ENCODE peak calls at places on chromosomes 13 and 19, in eight cellular contexts. D is AG04450, S is neural crest cell, I is SK-N-SH, Q is brain microvascular endothelial cell, K is colonic mucosa, N is psoas muscle, R is heart right ventricle. Z is an unnamed sample.

GRCh38 chr13:43835701-43836100 is 43.8 kb downstream of the CCDC122 start:
- DNase-seq in R (no peak), S (no peak), D (no peak), K (no peak), Q (peak), N (no peak), I (no peak), Z (no peak)

GRCh38 chr13:101916108-101916757 is 463.8 kb downstream of the ITGBL1 start:
- DNase-seq in I (peak), N (no peak), D (no peak), K (no peak), Q (peak), S (peak), R (no peak), Z (peak)

GRCh38 chr13:18949970-18950369 is 231.7 kb downstream of the TUBA3C start:
- DNase-seq in K (no peak), I (no peak), S (no peak), D (no peak), N (no peak), R (no peak), Q (no peak), Z (no peak)

GRCh38 chr19:53549354-53549753 is 11.4 kb downstream of the ZNF331 start:
- DNase-seq in Q (peak), K (no peak), R (no peak), N (no peak), S (no peak), D (no peak), I (no peak), Z (no peak)

GRCh38 chr19:32337176-32337808 is 8.1 kb upstream of the ZNF507 start:
- DNase-seq in K (no peak), S (no peak), I (no peak), R (no peak), N (no peak), D (no peak), Q (no peak), Z (no peak)

GRCh38 chr19:45677351-45678230 is 9.6 kb downstream of the GIPR start:
- DNase-seq in R (peak), K (peak), S (peak), D (no peak), I (peak), N (peak), Q (peak), Z (no peak)

GRCh38 chr13:95154441-95154886 is 146.8 kb downstream of the ABCC4 start:
- DNase-seq in I (no peak), S (no peak), D (no peak), N (no peak), K (no peak), Q (peak), R (no peak), Z (no peak)

GRCh38 chr13:43303040-43303729 is 279.8 kb downstream of the DNAJC15 start:
- DNase-seq in N (peak), R (peak), I (peak), K (peak), S (peak), D (no peak), Q (peak), Z (peak)

GRCh38 chr19:49475995-49476880 is 2.2 kb downstream of the FLT3LG start:
- DNase-seq in I (peak), Q (no peak), D (no peak), R (no peak), K (peak), S (peak), N (peak), Z (peak)

GRCh38 chr13:113947321-113948033 is 26.4 kb downstream of the C13orf46 start:
- DNase-seq in R (peak), N (peak), D (no peak), I (no peak), S (no peak), Q (peak), K (peak), Z (peak)

GRCh38 chr19:18020212-18021067 is 12.5 kb downstream of the ARRDC2 start:
- DNase-seq in Q (peak), R (peak), K (peak), D (no peak), N (peak), I (peak), S (no peak), Z (no peak)

GRCh38 chr13:109996404-109996960 is 210.1 kb upstream of the IRS2 start:
- DNase-seq in K (no peak), Q (no peak), N (no peak), I (no peak), R (no peak), S (no peak), D (no peak), Z (no peak)

GRCh38 chr13:110000534-110001345 is 214.4 kb upstream of the IRS2 start:
- DNase-seq in D (no peak), K (no peak), N (no peak), S (no peak), I (no peak), R (no peak), Q (no peak), Z (no peak)

GRCh38 chr13:109998030-109998429 is 211.6 kb upstream of the IRS2 start:
- DNase-seq in D (no peak), N (no peak), K (no peak), Q (no peak), S (no peak), I (no peak), R (no peak), Z (no peak)

GRCh38 chr13:109999659-110000533 is 213.5 kb upstream of the IRS2 start:
- DNase-seq in N (no peak), Q (no peak), K (no peak), I (no peak), R (no peak), S (no peak), D (no peak), Z (no peak)

DNA sequence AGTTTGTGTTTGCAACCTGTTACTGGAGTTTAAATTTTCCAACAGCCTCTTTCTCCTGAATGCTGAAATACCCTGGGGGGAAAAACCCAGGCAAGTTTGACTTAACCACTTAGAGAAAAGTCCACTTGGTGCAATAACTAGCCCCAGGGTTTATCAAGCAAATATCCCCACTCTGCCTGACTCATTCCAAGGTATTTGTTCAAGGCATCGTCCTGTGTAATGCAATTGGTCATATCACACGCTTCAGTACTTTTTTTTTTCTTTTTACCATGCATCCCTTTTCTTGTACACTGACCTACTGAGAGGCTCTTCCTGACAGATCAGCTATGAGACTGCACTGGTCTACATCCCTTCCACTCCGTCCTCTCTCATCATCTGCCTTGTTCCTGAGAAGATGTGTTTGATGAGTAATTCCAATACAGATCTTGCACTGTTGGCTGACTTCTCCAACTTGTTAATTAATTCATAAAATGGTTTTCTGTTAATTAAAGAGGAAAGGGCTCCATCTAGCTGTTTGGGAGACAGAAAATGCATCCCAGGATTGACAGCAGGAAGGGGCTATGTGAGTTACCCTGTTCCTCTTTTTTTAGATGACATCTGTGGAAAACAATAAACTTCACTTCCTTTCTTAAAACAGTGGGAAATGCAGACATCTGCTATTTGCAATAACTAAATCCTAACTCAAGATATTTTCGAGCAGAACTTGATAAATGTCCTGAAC is 212.6 kb upstream of the IRS2 start:
- DNase-seq in R (no peak), K (no peak), Q (peak), N (no peak), D (peak), I (no peak), S (no peak), Z (no peak)
- TF ChIP-seq CTCF in R (peak), K (no peak), Q (no peak), N (no peak), D (no peak), I (no peak), S (no peak), Z (peak)

GRCh38 chr13:37769545-37769944 is 100.0 kb downstream of the TRPC4 start:
- DNase-seq in Q (no peak), N (no peak), I (no peak), R (no peak), K (no peak), S (no peak), D (no peak), Z (no peak)

DNA sequence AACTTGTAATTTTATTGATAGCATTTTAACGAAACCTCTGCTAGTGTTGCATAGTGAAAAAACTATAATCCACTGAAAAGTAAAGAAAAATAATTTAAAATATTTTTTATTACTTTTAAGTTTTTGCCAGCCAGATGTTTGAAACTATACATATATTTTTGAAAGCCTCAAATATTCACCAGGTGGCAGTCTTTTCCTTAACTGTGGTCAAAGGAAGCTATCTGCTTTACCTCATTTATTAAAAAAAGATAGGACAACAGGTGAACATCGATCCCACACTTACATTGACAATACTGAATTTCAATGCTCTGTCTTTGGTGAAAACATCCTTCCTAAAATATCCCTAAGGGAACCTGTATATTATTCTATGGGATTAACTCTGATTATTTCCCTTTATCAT is 100.5 kb downstream of the TRPC4 start:
- DNase-seq in D (no peak), I (no peak), K (no peak), R (no peak), S (no peak), Q (no peak), N (no peak), Z (no peak)
- TF ChIP-seq CTCF in D (peak), I (peak), K (no peak), R (peak), S (peak), Q (peak), N (no peak), Z (no peak)

DNA sequence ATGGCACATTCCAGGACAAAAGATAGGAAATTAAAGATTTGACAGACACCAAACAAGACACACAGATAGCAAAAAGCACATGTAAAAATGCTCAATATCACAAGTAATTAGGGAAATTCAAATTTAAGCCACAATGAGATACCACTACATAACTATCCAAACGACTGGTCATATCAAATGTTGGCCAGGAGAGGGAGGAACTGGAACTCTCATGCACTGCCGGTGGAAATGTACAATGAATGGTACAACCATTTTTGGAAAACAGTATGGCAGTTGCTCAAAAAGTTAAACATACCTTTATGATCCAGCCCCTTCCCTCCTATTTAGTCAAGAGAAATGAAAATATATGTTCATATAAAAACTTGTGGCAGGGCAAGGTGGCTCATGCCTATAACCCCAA is 36.8 kb upstream of the CYP2S1 start:
- DNase-seq in D (no peak), I (no peak), K (no peak), R (no peak), S (no peak), N (no peak), Q (no peak), Z (no peak)
- TF ChIP-seq CTCF in D (no peak), I (no peak), K (no peak), R (no peak), S (peak), N (no peak), Q (peak), Z (no peak)

GRCh38 chr19:29771708-29772415 is 39.9 kb upstream of the CCNE1 start:
- DNase-seq in I (peak), Q (peak), K (peak), S (peak), R (peak), D (peak), N (no peak), Z (peak)
- TF ChIP-seq CTCF in I (peak), Q (peak), K (peak), S (peak), R (peak), D (peak), N (peak), Z (peak)

GRCh38 chr13:88071371-88071770 is 400.2 kb downstream of the SLITRK5 start:
- DNase-seq in S (no peak), R (no peak), I (no peak), D (no peak), Q (no peak), N (no peak), K (no peak), Z (no peak)

GRCh38 chr13:88063741-88064140 is 392.6 kb downstream of the SLITRK5 start:
- DNase-seq in N (no peak), I (no peak), S (no peak), Q (no peak), D (no peak), K (no peak), R (no peak), Z (no peak)

GRCh38 chr13:88066847-88067246 is 395.7 kb downstream of the SLITRK5 start:
- DNase-seq in R (no peak), I (no peak), Q (no peak), K (no peak), S (no peak), D (no peak), N (no peak), Z (no peak)

GRCh38 chr13:88068316-88068715 is 397.1 kb downstream of the SLITRK5 start:
- DNase-seq in D (peak), N (no peak), I (no peak), S (no peak), K (no peak), R (no peak), Q (no peak), Z (no peak)

DNA sequence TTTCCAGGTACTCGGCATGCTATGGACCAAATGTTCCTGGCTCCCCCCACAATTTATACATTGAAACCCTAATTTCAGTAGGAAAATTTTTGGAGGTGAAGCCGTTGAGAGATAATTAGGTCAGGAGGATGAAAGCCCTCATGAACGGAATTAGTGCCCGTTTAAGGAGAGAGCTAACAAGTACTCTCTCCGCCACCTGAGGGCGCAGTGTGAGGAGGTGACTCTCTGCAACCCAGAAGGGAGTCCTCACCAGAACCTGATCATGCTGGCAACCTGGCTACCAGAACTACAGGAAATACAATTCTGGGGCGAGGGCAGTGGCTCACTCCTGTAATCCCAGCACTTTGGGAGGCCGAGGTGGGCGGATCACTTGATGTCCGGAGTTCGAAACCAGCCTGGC is 397.8 kb downstream of the SLITRK5 start:
- DNase-seq in S (no peak), I (no peak), N (no peak), K (no peak), R (no peak), D (no peak), Q (no peak), Z (peak)
- TF ChIP-seq CTCF in S (peak), I (peak), N (no peak), K (no peak), R (no peak), D (no peak), Q (no peak), Z (peak)

GRCh38 chr13:50745542-50745941 is 98.0 kb downstream of the DLEU7 start:
- DNase-seq in N (no peak), I (no peak), K (no peak), Q (no peak), R (no peak), S (no peak), D (no peak), Z (no peak)
- TF ChIP-seq CTCF in N (no peak), I (peak), K (no peak), Q (peak), R (no peak), S (peak), D (no peak), Z (no peak)

DNA sequence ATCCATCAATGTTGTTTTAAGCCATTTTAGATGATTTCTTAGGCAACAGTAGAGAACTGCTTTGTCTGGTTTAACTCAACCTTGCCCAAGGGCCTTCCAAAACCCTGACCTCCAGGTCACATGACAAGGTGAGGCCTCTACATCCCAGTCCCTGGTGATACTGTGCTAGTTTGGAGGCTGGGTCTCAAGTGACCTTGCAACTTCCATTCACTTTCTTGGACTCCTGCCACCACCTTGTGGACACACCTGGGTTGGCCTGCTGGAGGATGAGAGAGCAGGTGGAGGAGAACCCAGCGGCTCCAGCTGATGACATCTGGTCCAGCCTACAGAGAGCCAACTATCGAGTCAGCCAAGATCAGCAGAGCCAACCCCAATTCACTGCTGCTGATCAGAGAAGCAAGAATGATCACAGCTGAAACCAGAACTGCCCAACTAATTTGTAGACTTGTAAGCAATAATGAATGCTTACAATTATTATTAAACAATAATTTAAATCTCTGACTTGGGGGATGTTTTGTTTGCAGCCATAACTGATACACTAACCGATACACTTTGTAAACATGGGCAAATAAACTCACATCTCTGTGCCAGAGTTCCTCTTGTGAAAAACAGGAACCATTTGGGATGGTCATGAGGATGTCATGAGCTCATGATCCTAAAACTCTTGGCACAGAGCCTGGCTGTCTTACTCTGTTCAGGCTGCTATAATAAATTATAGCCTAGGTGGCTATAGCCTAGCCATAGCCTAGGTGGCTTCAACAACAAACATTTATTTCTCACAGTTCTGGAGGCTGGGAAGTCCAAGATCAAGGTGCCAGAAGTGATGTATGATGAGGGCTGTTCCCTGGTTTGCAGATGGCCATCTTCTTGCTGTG is 11.5 kb downstream of the FAM187B start:
- DNase-seq in N (no peak), D (no peak), R (peak), Q (no peak), K (peak), S (no peak), I (no peak), Z (peak)
- TF ChIP-seq CTCF in N (no peak), D (no peak), R (no peak), Q (no peak), K (no peak), S (no peak), I (no peak), Z (peak)

GRCh38 chr13:99218969-99219368 is 18.3 kb downstream of the UBAC2 start:
- DNase-seq in R (no peak), S (no peak), I (no peak), D (no peak), N (no peak), K (no peak), Q (no peak), Z (no peak)
- TF ChIP-seq CTCF in R (no peak), S (no peak), I (no peak), D (no peak), N (no peak), K (no peak), Q (no peak), Z (no peak)